ENCODE peak calls at places on chromosomes 12 and 14, in ten cellular contexts. One of them, this sample, is unnamed.
A peak's percentile ranks its signal among the peaks of the same experiment; 100 is the strongest.

GRCh38 chr12:7157391-7157790 is 27.2 kb downstream of the CLSTN3 start:
- DNase-seq in tibial artery: no peak
- DNase-seq in GM23248: no peak
- DNase-seq in GM23338: no peak
- DNase-seq in neuronal stem cell: no peak
- DNase-seq in transverse colon: no peak
- DNase-seq in ovary: no peak
- DNase-seq in fibroblast of lung: no peak
- DNase-seq in upper lobe of right lung: no peak
- DNase-seq in CD8-positive, alpha-beta memory T cell: no peak
- DNase-seq in this sample: no peak

GRCh38 chr14:52988153-52988552 is 37.3 kb upstream of the FERMT2 start:
- DNase-seq in tibial artery: no peak
- DNase-seq in GM23248: no peak
- DNase-seq in GM23338: no peak
- DNase-seq in neuronal stem cell: no peak
- DNase-seq in transverse colon: no peak
- DNase-seq in ovary: no peak
- DNase-seq in fibroblast of lung: no peak
- DNase-seq in upper lobe of right lung: no peak
- DNase-seq in CD8-positive, alpha-beta memory T cell: no peak
- DNase-seq in this sample: no peak

GRCh38 chr12:115049617-115050016 is 365.6 kb upstream of the TBX3 start:
- DNase-seq in tibial artery: no peak
- DNase-seq in GM23248: peak; percentile 26
- DNase-seq in GM23338: no peak
- DNase-seq in neuronal stem cell: no peak
- DNase-seq in transverse colon: no peak
- DNase-seq in ovary: no peak
- DNase-seq in fibroblast of lung: peak; percentile 5
- DNase-seq in upper lobe of right lung: no peak
- DNase-seq in CD8-positive, alpha-beta memory T cell: no peak
- DNase-seq in this sample: no peak

GRCh38 chr12:130374083-130374482 is 36.4 kb downstream of the PIWIL1 start:
- DNase-seq in tibial artery: no peak
- DNase-seq in GM23248: no peak
- DNase-seq in GM23338: no peak
- DNase-seq in neuronal stem cell: no peak
- DNase-seq in transverse colon: no peak
- DNase-seq in ovary: no peak
- DNase-seq in fibroblast of lung: no peak
- DNase-seq in upper lobe of right lung: no peak
- DNase-seq in CD8-positive, alpha-beta memory T cell: no peak
- DNase-seq in this sample: no peak

GRCh38 chr12:29640589-29641345 is 143.0 kb downstream of the TMTC1 start:
- DNase-seq in tibial artery: no peak
- DNase-seq in GM23248: peak; percentile 46
- DNase-seq in GM23338: peak; percentile 19
- DNase-seq in neuronal stem cell: no peak
- DNase-seq in transverse colon: no peak
- DNase-seq in ovary: peak; percentile 45
- DNase-seq in fibroblast of lung: peak; percentile 76
- DNase-seq in upper lobe of right lung: no peak
- DNase-seq in CD8-positive, alpha-beta memory T cell: no peak
- DNase-seq in this sample: peak; percentile 77

GRCh38 chr12:106790020-106790419 is 15.5 kb downstream of the RIC8B start:
- DNase-seq in tibial artery: no peak
- DNase-seq in GM23248: no peak
- DNase-seq in GM23338: no peak
- DNase-seq in neuronal stem cell: no peak
- DNase-seq in transverse colon: no peak
- DNase-seq in ovary: no peak
- DNase-seq in fibroblast of lung: no peak
- DNase-seq in upper lobe of right lung: no peak
- DNase-seq in CD8-positive, alpha-beta memory T cell: no peak
- DNase-seq in this sample: no peak

GRCh38 chr12:130973109-130973508 is 19.4 kb downstream of the ADGRD1 start:
- DNase-seq in tibial artery: no peak
- DNase-seq in GM23248: no peak
- DNase-seq in GM23338: no peak
- DNase-seq in neuronal stem cell: no peak
- DNase-seq in transverse colon: no peak
- DNase-seq in ovary: no peak
- DNase-seq in fibroblast of lung: no peak
- DNase-seq in upper lobe of right lung: peak; percentile 34
- DNase-seq in CD8-positive, alpha-beta memory T cell: no peak
- DNase-seq in this sample: no peak

GRCh38 chr14:55904086-55904485 is 214.1 kb upstream of the PELI2 start:
- DNase-seq in tibial artery: no peak
- DNase-seq in GM23248: no peak
- DNase-seq in GM23338: no peak
- DNase-seq in neuronal stem cell: no peak
- DNase-seq in transverse colon: no peak
- DNase-seq in ovary: no peak
- DNase-seq in fibroblast of lung: peak; percentile 16
- DNase-seq in upper lobe of right lung: no peak
- DNase-seq in CD8-positive, alpha-beta memory T cell: no peak
- DNase-seq in this sample: no peak

GRCh38 chr12:109292342-109292711 is 16.8 kb downstream of the FOXN4 start:
- DNase-seq in tibial artery: no peak
- DNase-seq in GM23248: no peak
- DNase-seq in GM23338: no peak
- DNase-seq in neuronal stem cell: no peak
- DNase-seq in transverse colon: no peak
- DNase-seq in ovary: no peak
- DNase-seq in fibroblast of lung: no peak
- DNase-seq in upper lobe of right lung: no peak
- DNase-seq in CD8-positive, alpha-beta memory T cell: no peak
- DNase-seq in this sample: no peak

GRCh38 chr12:109294286-109294796 is 14.7 kb downstream of the FOXN4 start:
- DNase-seq in tibial artery: no peak
- DNase-seq in GM23248: no peak
- DNase-seq in GM23338: no peak
- DNase-seq in neuronal stem cell: no peak
- DNase-seq in transverse colon: no peak
- DNase-seq in ovary: no peak
- DNase-seq in fibroblast of lung: no peak
- DNase-seq in upper lobe of right lung: no peak
- DNase-seq in CD8-positive, alpha-beta memory T cell: no peak
- DNase-seq in this sample: no peak

GRCh38 chr12:109291531-109292341 is 17.3 kb downstream of the FOXN4 start:
- DNase-seq in tibial artery: peak; percentile 45
- DNase-seq in GM23248: peak; percentile 56
- DNase-seq in GM23338: peak; percentile 92
- DNase-seq in neuronal stem cell: peak; percentile 93
- DNase-seq in transverse colon: peak; percentile 46
- DNase-seq in ovary: no peak
- DNase-seq in fibroblast of lung: peak; percentile 41
- DNase-seq in upper lobe of right lung: no peak
- DNase-seq in CD8-positive, alpha-beta memory T cell: no peak
- DNase-seq in this sample: no peak

GRCh38 chr12:109291117-109291516 is 18.0 kb downstream of the FOXN4 start:
- DNase-seq in tibial artery: no peak
- DNase-seq in GM23248: no peak
- DNase-seq in GM23338: no peak
- DNase-seq in neuronal stem cell: no peak
- DNase-seq in transverse colon: no peak
- DNase-seq in ovary: no peak
- DNase-seq in fibroblast of lung: no peak
- DNase-seq in upper lobe of right lung: no peak
- DNase-seq in CD8-positive, alpha-beta memory T cell: no peak
- DNase-seq in this sample: no peak

DNA sequence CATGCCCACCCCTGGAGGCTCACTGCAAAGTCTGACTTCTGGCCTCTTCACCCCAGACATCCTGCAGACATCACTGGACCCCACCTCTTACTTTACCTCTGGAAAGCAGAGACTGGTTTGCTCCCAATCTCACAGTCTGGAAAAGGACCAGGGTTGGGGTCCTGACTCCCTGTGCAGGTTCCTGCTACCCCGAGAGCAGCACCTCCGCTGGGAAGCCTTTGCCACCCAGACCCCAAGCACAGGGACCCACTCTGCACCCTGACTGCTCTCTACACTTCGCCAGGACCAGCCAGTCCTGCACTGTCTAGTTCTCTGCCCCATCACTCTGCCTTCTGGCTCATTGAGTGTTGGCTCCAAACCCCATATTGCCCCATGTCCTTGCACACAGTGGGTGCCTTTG is 16.0 kb downstream of the FOXN4 start:
- DNase-seq in tibial artery: no peak
- DNase-seq in GM23248: no peak
- DNase-seq in GM23338: no peak
- DNase-seq in neuronal stem cell: no peak
- DNase-seq in transverse colon: no peak
- DNase-seq in ovary: no peak
- DNase-seq in fibroblast of lung: no peak
- DNase-seq in upper lobe of right lung: no peak
- DNase-seq in CD8-positive, alpha-beta memory T cell: no peak
- DNase-seq in this sample: no peak
- H3K36me3 ChIP-seq in tibial artery: no peaks in the 10 kb centered on the region
- H3K36me3 ChIP-seq in GM23248: no peaks in the 10 kb centered on the region
- H3K36me3 ChIP-seq in GM23338: no peaks in the 10 kb centered on the region
- H3K36me3 ChIP-seq in neuronal stem cell: no peaks in the 10 kb centered on the region
- H3K36me3 ChIP-seq in transverse colon: no peaks in the 10 kb centered on the region
- H3K36me3 ChIP-seq in ovary: no peaks in the 10 kb centered on the region
- H3K36me3 ChIP-seq in fibroblast of lung: no peaks in the 10 kb centered on the region
- H3K36me3 ChIP-seq in upper lobe of right lung: no peaks in the 10 kb centered on the region
- H3K36me3 ChIP-seq in CD8-positive, alpha-beta memory T cell: no peaks in the 10 kb centered on the region
- H3K36me3 ChIP-seq in this sample: no peaks in the 10 kb centered on the region

DNA sequence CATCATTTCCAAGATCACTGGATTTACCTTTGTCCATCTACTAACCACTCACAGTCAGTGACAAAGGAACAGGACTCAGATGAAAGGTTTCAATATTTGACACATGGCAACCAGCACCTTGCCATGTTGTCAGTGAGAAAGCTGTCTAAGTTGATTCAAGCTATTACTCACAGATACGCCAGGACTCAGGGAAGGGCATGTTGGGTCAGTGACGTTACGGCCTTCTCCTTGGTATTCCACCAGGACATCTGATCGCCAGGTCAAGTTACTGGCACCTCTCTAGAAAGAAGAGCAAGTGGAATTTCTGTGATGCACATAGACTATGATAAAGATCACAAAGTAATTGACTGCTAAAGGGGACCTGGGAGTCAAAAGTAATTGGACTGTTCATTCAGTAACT is 36.4 kb downstream of the GNS start:
- DNase-seq in tibial artery: no peak
- DNase-seq in GM23248: no peak
- DNase-seq in GM23338: no peak
- DNase-seq in neuronal stem cell: no peak
- DNase-seq in transverse colon: no peak
- DNase-seq in ovary: no peak
- DNase-seq in fibroblast of lung: no peak
- DNase-seq in upper lobe of right lung: no peak
- DNase-seq in CD8-positive, alpha-beta memory T cell: no peak
- DNase-seq in this sample: no peak
- H3K36me3 ChIP-seq in tibial artery: peaks cover 77% of the 10 kb centered on the region
- H3K36me3 ChIP-seq in GM23248: peaks cover 10% of the 10 kb centered on the region
- H3K36me3 ChIP-seq in GM23338: peaks cover 9% of the 10 kb centered on the region
- H3K36me3 ChIP-seq in neuronal stem cell: peaks cover 82% of the 10 kb centered on the region
- H3K36me3 ChIP-seq in transverse colon: peaks cover 32% of the 10 kb centered on the region
- H3K36me3 ChIP-seq in ovary: no peaks in the 10 kb centered on the region
- H3K36me3 ChIP-seq in fibroblast of lung: peaks cover 4% of the 10 kb centered on the region
- H3K36me3 ChIP-seq in upper lobe of right lung: peaks cover 82% of the 10 kb centered on the region
- H3K36me3 ChIP-seq in CD8-positive, alpha-beta memory T cell: peaks cover 16% of the 10 kb centered on the region
- H3K36me3 ChIP-seq in this sample: peaks cover 5% of the 10 kb centered on the region

GRCh38 chr12:68078737-68079136 is 80.8 kb downstream of the IFNG start:
- DNase-seq in tibial artery: no peak
- DNase-seq in GM23248: no peak
- DNase-seq in GM23338: no peak
- DNase-seq in neuronal stem cell: no peak
- DNase-seq in transverse colon: no peak
- DNase-seq in ovary: no peak
- DNase-seq in fibroblast of lung: no peak
- DNase-seq in upper lobe of right lung: no peak
- DNase-seq in CD8-positive, alpha-beta memory T cell: no peak
- DNase-seq in this sample: no peak
- H3K36me3 ChIP-seq in tibial artery: no peaks in the 10 kb centered on the region
- H3K36me3 ChIP-seq in GM23248: no peaks in the 10 kb centered on the region
- H3K36me3 ChIP-seq in GM23338: no peaks in the 10 kb centered on the region
- H3K36me3 ChIP-seq in neuronal stem cell: no peaks in the 10 kb centered on the region
- H3K36me3 ChIP-seq in transverse colon: no peaks in the 10 kb centered on the region
- H3K36me3 ChIP-seq in ovary: no peaks in the 10 kb centered on the region
- H3K36me3 ChIP-seq in fibroblast of lung: no peaks in the 10 kb centered on the region
- H3K36me3 ChIP-seq in upper lobe of right lung: no peaks in the 10 kb centered on the region
- H3K36me3 ChIP-seq in CD8-positive, alpha-beta memory T cell: no peaks in the 10 kb centered on the region
- H3K36me3 ChIP-seq in this sample: no peaks in the 10 kb centered on the region

GRCh38 chr12:50217202-50217601 is 50.0 kb upstream of the CERS5 start:
- DNase-seq in tibial artery: no peak
- DNase-seq in GM23248: peak; percentile 50
- DNase-seq in GM23338: no peak
- DNase-seq in neuronal stem cell: no peak
- DNase-seq in transverse colon: no peak
- DNase-seq in ovary: no peak
- DNase-seq in fibroblast of lung: no peak
- DNase-seq in upper lobe of right lung: no peak
- DNase-seq in CD8-positive, alpha-beta memory T cell: no peak
- DNase-seq in this sample: no peak

GRCh38 chr12:50212071-50212467 is 44.9 kb upstream of the CERS5 start:
- DNase-seq in tibial artery: no peak
- DNase-seq in GM23248: no peak
- DNase-seq in GM23338: no peak
- DNase-seq in neuronal stem cell: no peak
- DNase-seq in transverse colon: no peak
- DNase-seq in ovary: no peak
- DNase-seq in fibroblast of lung: no peak
- DNase-seq in upper lobe of right lung: no peak
- DNase-seq in CD8-positive, alpha-beta memory T cell: no peak
- DNase-seq in this sample: no peak

GRCh38 chr12:50213439-50213838 is 46.3 kb upstream of the CERS5 start:
- DNase-seq in tibial artery: no peak
- DNase-seq in GM23248: no peak
- DNase-seq in GM23338: no peak
- DNase-seq in neuronal stem cell: no peak
- DNase-seq in transverse colon: no peak
- DNase-seq in ovary: no peak
- DNase-seq in fibroblast of lung: no peak
- DNase-seq in upper lobe of right lung: no peak
- DNase-seq in CD8-positive, alpha-beta memory T cell: no peak
- DNase-seq in this sample: no peak

GRCh38 chr12:50214018-50214417 is 46.8 kb upstream of the CERS5 start:
- DNase-seq in tibial artery: no peak
- DNase-seq in GM23248: no peak
- DNase-seq in GM23338: no peak
- DNase-seq in neuronal stem cell: no peak
- DNase-seq in transverse colon: no peak
- DNase-seq in ovary: no peak
- DNase-seq in fibroblast of lung: no peak
- DNase-seq in upper lobe of right lung: no peak
- DNase-seq in CD8-positive, alpha-beta memory T cell: no peak
- DNase-seq in this sample: no peak

DNA sequence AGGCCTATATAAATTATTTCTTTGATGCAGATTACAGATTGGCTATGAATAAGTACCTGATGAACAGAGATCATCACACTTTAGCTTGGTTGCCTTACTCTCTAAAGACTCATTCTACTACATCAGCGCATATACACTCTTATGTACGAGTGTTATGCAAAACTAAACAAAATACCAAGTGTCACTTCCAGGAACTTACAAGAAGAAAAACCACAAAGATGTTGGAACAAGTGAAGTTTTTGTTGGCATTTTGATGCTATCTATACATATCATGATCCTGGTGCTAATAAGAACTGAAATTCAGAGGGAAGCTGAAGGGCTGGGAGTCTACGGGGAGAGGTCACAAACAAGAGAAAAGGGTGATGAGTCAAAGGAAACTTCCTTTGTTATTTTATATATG is 47.9 kb upstream of the CERS5 start:
- DNase-seq in tibial artery: no peak
- DNase-seq in GM23248: no peak
- DNase-seq in GM23338: no peak
- DNase-seq in neuronal stem cell: no peak
- DNase-seq in transverse colon: no peak
- DNase-seq in ovary: no peak
- DNase-seq in fibroblast of lung: peak; percentile 72
- DNase-seq in upper lobe of right lung: no peak
- DNase-seq in CD8-positive, alpha-beta memory T cell: no peak
- DNase-seq in this sample: no peak
- H3K36me3 ChIP-seq in tibial artery: no peaks in the 10 kb centered on the region
- H3K36me3 ChIP-seq in GM23248: peaks cover 52% of the 10 kb centered on the region
- H3K36me3 ChIP-seq in GM23338: no peaks in the 10 kb centered on the region
- H3K36me3 ChIP-seq in neuronal stem cell: peaks cover 17% of the 10 kb centered on the region
- H3K36me3 ChIP-seq in transverse colon: no peaks in the 10 kb centered on the region
- H3K36me3 ChIP-seq in ovary: no peaks in the 10 kb centered on the region
- H3K36me3 ChIP-seq in fibroblast of lung: no peaks in the 10 kb centered on the region
- H3K36me3 ChIP-seq in upper lobe of right lung: no peaks in the 10 kb centered on the region
- H3K36me3 ChIP-seq in CD8-positive, alpha-beta memory T cell: no peaks in the 10 kb centered on the region
- H3K36me3 ChIP-seq in this sample: peaks cover 56% of the 10 kb centered on the region